ENCODE peak calls at places on chromosomes 13 and 19, in ten cellular contexts. Q is Calu3, X is AG09309, P is neural crest cell, B is HFFc6, K is WTC11, N is astrocyte of the cerebellum, D is cardiac muscle cell, Y is BJ, T is AG04449. J is an unnamed sample.

GRCh38 chr13:98500963-98501421 is 75.9 kb downstream of the STK24 start:
- DNase-seq in Q (no peak), X (no peak), P (no peak), B (no peak), K (no peak), N (no peak), D (no peak), Y (no peak), T (no peak), J (no peak)

GRCh38 chr19:47702671-47703070 is 10.6 kb upstream of the EHD2 start:
- DNase-seq in Q (no peak), X (no peak), P (no peak), B (no peak), K (no peak), N (no peak), D (no peak), Y (no peak), T (no peak), J (no peak)

GRCh38 chr13:55359067-55359466 is 1781.7 kb upstream of the PRR20A start:
- DNase-seq in Q (no peak), X (no peak), P (no peak), B (no peak), K (no peak), N (no peak), D (no peak), Y (no peak), T (no peak), J (no peak)

GRCh38 chr19:35712529-35712909 is 5.3 kb upstream of the KMT2B start:
- DNase-seq in Q (no peak), X (no peak), P (no peak), B (no peak), K (no peak), N (no peak), D (no peak), Y (no peak), T (no peak), J (no peak)

GRCh38 chr13:33119022-33119735 is 103.0 kb downstream of the KL start:
- DNase-seq in Q (no peak), X (no peak), P (no peak), B (peak; percentile 46), K (no peak), N (peak; percentile 61), D (no peak), Y (no peak), T (no peak), J (no peak)

GRCh38 chr19:3995619-3996018 is 10.4 kb upstream of the EEF2 start:
- DNase-seq in Q (no peak), X (no peak), P (no peak), B (no peak), K (no peak), N (no peak), D (no peak), Y (no peak), T (no peak), J (no peak)

GRCh38 chr13:109095126-109095525 is 465.7 kb downstream of the MYO16 start:
- DNase-seq in Q (no peak), X (no peak), P (no peak), B (no peak), K (no peak), N (no peak), D (no peak), Y (no peak), T (no peak), J (no peak)

GRCh38 chr13:79936368-79937136 is 404.4 kb downstream of the SPRY2 start:
- DNase-seq in Q (peak; percentile 23), X (peak; percentile 100), P (no peak), B (peak; percentile 100), K (no peak), N (peak; percentile 99), D (peak; percentile 98), Y (peak; percentile 99), T (peak; percentile 100), J (no peak)

GRCh38 chr13:36072536-36072935 is 58.6 kb downstream of the DCLK1 start:
- DNase-seq in Q (no peak), X (no peak), P (no peak), B (no peak), K (no peak), N (no peak), D (no peak), Y (no peak), T (no peak), J (no peak)

GRCh38 chr19:35745328-35746086 is at the start of the genes PSENEN and U2AF1L4:
- DNase-seq in Q (peak; percentile 97), X (peak; percentile 99), P (peak; percentile 85), B (peak; percentile 98), K (peak; percentile 96), N (peak; percentile 99), D (peak; percentile 100), Y (peak; percentile 98), T (peak; percentile 97), J (peak; percentile 96)

GRCh38 chr13:100305398-100305797 is 216.5 kb downstream of the PCCA start:
- DNase-seq in Q (no peak), X (no peak), P (no peak), B (no peak), K (no peak), N (no peak), D (no peak), Y (no peak), T (no peak), J (no peak)

GRCh38 chr19:27776524-27776923 is 1436.4 kb downstream of the UQCRFS1 start:
- DNase-seq in Q (no peak), X (no peak), P (no peak), B (no peak), K (no peak), N (no peak), D (no peak), Y (no peak), T (no peak), J (no peak)

GRCh38 chr19:27779953-27780352 is 1433.0 kb downstream of the UQCRFS1 start:
- DNase-seq in Q (no peak), X (no peak), P (no peak), B (no peak), K (no peak), N (no peak), D (no peak), Y (no peak), T (no peak), J (no peak)

GRCh38 chr19:27777242-27777641 is 1435.7 kb downstream of the UQCRFS1 start:
- DNase-seq in Q (no peak), X (no peak), P (no peak), B (no peak), K (no peak), N (no peak), D (no peak), Y (no peak), T (no peak), J (no peak)

GRCh38 chr19:27776020-27776419 is 1436.9 kb downstream of the UQCRFS1 start:
- DNase-seq in Q (no peak), X (no peak), P (no peak), B (peak; percentile 0), K (no peak), N (no peak), D (peak; percentile 60), Y (no peak), T (no peak), J (no peak)

GRCh38 chr19:27777726-27778125 is 1435.2 kb downstream of the UQCRFS1 start:
- DNase-seq in Q (no peak), X (no peak), P (no peak), B (no peak), K (no peak), N (no peak), D (no peak), Y (no peak), T (no peak), J (no peak)
- TF ChIP-seq CTCF in Q (peak; percentile 20), X (peak; percentile 18), P (peak; percentile 31), B (peak; percentile 59), K (no peak), N (peak; percentile 28), D (no peak), Y (no peak), T (no peak), J (no peak)

GRCh38 chr19:45591004-45591637 is 6.5 kb upstream of the OPA3 start:
- DNase-seq in Q (peak; percentile 62), X (no peak), P (peak; percentile 26), B (no peak), K (peak; percentile 84), N (no peak), D (no peak), Y (no peak), T (no peak), J (peak; percentile 78)
- TF ChIP-seq CTCF in Q (peak; percentile 34), X (peak; percentile 57), P (peak; percentile 58), B (peak; percentile 57), K (no peak), N (peak; percentile 20), D (peak; percentile 22), Y (peak; percentile 62), T (peak; percentile 56), J (peak; percentile 18)

DNA sequence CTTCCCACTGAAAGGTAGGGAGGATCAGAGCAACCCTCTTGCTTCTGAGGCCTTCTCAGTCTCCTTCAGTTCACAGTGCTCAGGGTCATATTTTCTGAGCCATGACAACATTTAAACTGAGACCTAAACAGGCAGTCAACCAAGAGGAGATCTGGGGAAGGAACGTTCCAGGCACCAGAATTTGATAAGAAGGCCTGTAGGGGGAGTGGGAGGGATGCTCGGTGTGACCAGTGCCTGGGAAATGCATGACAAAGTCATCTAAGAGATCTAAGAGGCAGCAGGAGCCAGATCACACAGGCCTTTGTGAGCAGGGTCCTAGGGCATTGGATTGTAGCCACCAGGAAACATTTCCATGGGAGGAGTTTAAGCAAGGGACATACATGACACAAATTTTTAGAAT is 71.6 kb downstream of the SHISA2 start:
- DNase-seq in Q (peak; percentile 50), X (no peak), P (no peak), B (peak; percentile 3), K (peak; percentile 58), N (no peak), D (peak; percentile 31), Y (no peak), T (no peak), J (no peak)
- TF ChIP-seq CTCF in Q (no peak), X (peak; percentile 27), P (peak; percentile 51), B (peak; percentile 50), K (no peak), N (peak; percentile 57), D (peak; percentile 39), Y (peak; percentile 44), T (peak; percentile 42), J (no peak)

GRCh38 chr13:28655566-28655965 is 3.4 kb upstream of the POMP start:
- DNase-seq in Q (no peak), X (peak; percentile 59), P (no peak), B (peak; percentile 66), K (no peak), N (no peak), D (peak; percentile 46), Y (peak; percentile 47), T (no peak), J (no peak)

GRCh38 chr13:28658539-28658795 is 463 bp upstream of the POMP start:
- DNase-seq in Q (no peak), X (no peak), P (no peak), B (no peak), K (no peak), N (no peak), D (peak; percentile 24), Y (no peak), T (no peak), J (no peak)

GRCh38 chr13:28659611-28659970 is 661 bp downstream of the POMP start:
- DNase-seq in Q (no peak), X (no peak), P (no peak), B (peak; percentile 48), K (no peak), N (peak; percentile 29), D (peak; percentile 72), Y (no peak), T (no peak), J (no peak)

GRCh38 chr13:28658796-28659610 is at the start of gene POMP:
- DNase-seq in Q (peak; percentile 84), X (peak; percentile 83), P (peak; percentile 80), B (peak; percentile 84), K (peak; percentile 80), N (peak; percentile 85), D (peak; percentile 98), Y (peak; percentile 50), T (peak; percentile 80), J (peak; percentile 93)

GRCh38 chr13:28657784-28658538 is 969 bp upstream of the POMP start:
- DNase-seq in Q (no peak), X (no peak), P (no peak), B (peak; percentile 16), K (no peak), N (no peak), D (peak; percentile 46), Y (no peak), T (no peak), J (no peak)
- TF ChIP-seq CTCF in Q (no peak), X (peak; percentile 24), P (no peak), B (peak; percentile 53), K (no peak), N (peak; percentile 10), D (no peak), Y (no peak), T (no peak), J (no peak)

J was measured in mucosa of descending colon.